ENCODE peak calls at places on chromosomes 4 and X, in five cellular contexts. S, R, C, Y and L are unnamed samples.

GRCh38 chr4:29948451-29948850 is 771.7 kb upstream of the PCDH7 start:
- DNase-seq in S (no peak), R (no peak), C (no peak), Y (no peak), L (no peak)

GRCh38 chrX:39308126-39308525 is 506.9 kb downstream of the MID1IP1 start:
- DNase-seq in S (no peak), R (no peak), C (no peak), Y (no peak), L (no peak)

GRCh38 chrX:108299704-108300103 is 138.5 kb downstream of the COL4A6 start:
- DNase-seq in S (no peak), R (no peak), C (no peak), Y (no peak), L (no peak)

GRCh38 chr4:137960371-137961050 is 281.6 kb downstream of the SLC7A11 start:
- DNase-seq in S (peak), R (peak), C (no peak), Y (no peak), L (no peak)

GRCh38 chrX:1244164-1245076 is 24.2 kb upstream of the CSF2RA start:
- DNase-seq in S (no peak), R (no peak), C (peak), Y (peak), L (peak)

GRCh38 chr4:159160242-159160641 is 57.4 kb downstream of the RAPGEF2 start:
- DNase-seq in S (no peak), R (no peak), C (no peak), Y (no peak), L (no peak)

GRCh38 chr4:179472164-179472563 is 2029.9 kb upstream of the AGA start:
- DNase-seq in S (no peak), R (peak), C (no peak), Y (no peak), L (no peak)

GRCh38 chrX:11724122-11725017 is 33.7 kb upstream of the MSL3 start:
- DNase-seq in S (peak), R (peak), C (peak), Y (peak), L (peak)

GRCh38 chr4:56786955-56787354 is 34.5 kb downstream of the SPINK2 start:
- DNase-seq in S (no peak), R (peak), C (no peak), Y (no peak), L (no peak)

GRCh38 chr4:141541851-141542250 is 94.5 kb upstream of the IL15 start:
- DNase-seq in S (no peak), R (no peak), C (no peak), Y (no peak), L (no peak)

GRCh38 chr4:14478504-14478903 is 523.8 kb upstream of the CPEB2 start:
- DNase-seq in S (no peak), R (no peak), C (no peak), Y (no peak), L (no peak)

GRCh38 chr4:185205697-185206342 is 2.0 kb upstream of the CFAP97 start:
- DNase-seq in S (no peak), R (no peak), C (no peak), Y (no peak), L (no peak)

GRCh38 chrX:140572724-140573123 is 67.9 kb upstream of the SOX3 start:
- DNase-seq in S (peak), R (peak), C (peak), Y (peak), L (peak)

GRCh38 chrX:103356023-103356798 is at the start of gene TCEAL9:
- DNase-seq in S (peak), R (peak), C (no peak), Y (no peak), L (peak)

GRCh38 chr4:39044947-39045734 is 12.9 kb upstream of the TMEM156 start:
- DNase-seq in S (peak), R (peak), C (no peak), Y (peak), L (peak)

GRCh38 chr4:16544251-16544721 is 318.0 kb upstream of the TAPT1 start:
- DNase-seq in S (no peak), R (no peak), C (no peak), Y (no peak), L (no peak)